ENCODE peak calls at places on chromosomes 4 and X, in five cellular contexts. D is aorta, O is foreskin fibroblast, N is AG04450, A is substantia nigra. W is an unnamed sample.
A peak's percentile ranks its signal among the peaks of the same experiment; 100 is the strongest.

GRCh38 chrX:118560380-118560932 is 64.8 kb downstream of the DOCK11 start:
- DNase-seq in O (no peak), N (no peak), D (no peak), A (no peak), W (no peak)

GRCh38 chr4:186727977-186728519 is 4.4 kb upstream of the FAT1 start:
- DNase-seq in A (no peak), N (no peak), D (no peak), O (no peak), W (no peak)

GRCh38 chrX:132217203-132218073 is 1.8 kb downstream of the RAP2C start:
- DNase-seq in D (peak; percentile 75), N (no peak), O (peak; percentile 75), A (peak; percentile 10), W (peak; percentile 44)

GRCh38 chrX:39456894-39457600 is 640.7 kb downstream of the BCOR start:
- DNase-seq in D (no peak), A (no peak), N (no peak), O (no peak), W (no peak)

GRCh38 chr4:7426525-7427171 is 8.1 kb downstream of the PSAPL1 start:
- DNase-seq in O (no peak), A (no peak), N (no peak), D (no peak), W (no peak)

GRCh38 chrX:115399306-115399705 is 109.8 kb downstream of the LUZP4 start:
- DNase-seq in D (no peak), A (no peak), N (no peak), O (no peak), W (no peak)

GRCh38 chr4:31366041-31366440 is 645.9 kb downstream of the PCDH7 start:
- DNase-seq in A (no peak), O (no peak), D (no peak), N (no peak), W (peak; percentile 10)

GRCh38 chr4:157127571-157127970 is 51.6 kb downstream of the GLRB start:
- DNase-seq in D (no peak), A (no peak), O (no peak), N (no peak), W (no peak)

GRCh38 chr4:177302371-177303100 is 7.1 kb upstream of the NEIL3 start:
- DNase-seq in N (no peak), D (no peak), A (no peak), O (no peak), W (no peak)

GRCh38 chr4:99879458-99879857 is 14.8 kb downstream of the LAMTOR3 start:
- DNase-seq in O (no peak), N (no peak), A (no peak), D (no peak), W (no peak)

GRCh38 chr4:122688529-122688928 is 44.0 kb upstream of the BBS12 start:
- DNase-seq in N (no peak), A (no peak), O (no peak), D (no peak), W (no peak)

GRCh38 chr4:87853108-87853507 is 20.3 kb downstream of the MEPE start:
- DNase-seq in O (no peak), D (no peak), A (no peak), N (no peak), W (no peak)

GRCh38 chrX:82711432-82711831 is 796.7 kb upstream of the POU3F4 start:
- DNase-seq in N (no peak), A (no peak), O (no peak), D (no peak), W (no peak)

GRCh38 chr4:108804648-108805273 is 41.9 kb upstream of the ETNPPL start:
- DNase-seq in O (no peak), N (no peak), D (no peak), A (no peak), W (no peak)

GRCh38 chrX:105134273-105134672 is 86.2 kb downstream of the TEX13A start:
- DNase-seq in D (no peak), A (no peak), O (no peak), N (no peak), W (no peak)

GRCh38 chrX:36978886-36979285 is 29.3 kb upstream of the FAM47C start:
- DNase-seq in A (no peak), D (no peak), O (no peak), N (no peak), W (no peak)

GRCh38 chrX:39985116-39985515 is 112.6 kb downstream of the BCOR start:
- DNase-seq in D (no peak), A (no peak), N (no peak), O (no peak), W (no peak)

GRCh38 chrX:108945883-108946523 is 209.6 kb upstream of the IRS4 start:
- DNase-seq in N (no peak), A (no peak), O (no peak), D (no peak), W (no peak)

GRCh38 chr4:170758988-170759387 is 669.2 kb upstream of the AADAT start:
- DNase-seq in N (no peak), A (no peak), O (no peak), D (no peak), W (no peak)

W was measured in skeletal muscle cell.